ENCODE peak calls at places on chromosomes 1 and 21, in ten cellular contexts. G is BE2C, Z is Caco-2, Q is stomach, V is mammary epithelial cell, M is heart right ventricle, O is psoas muscle, T is tibial nerve, K is pancreas, B is ovary. R is an unnamed sample.

GRCh38 chr1:178353524-178353923 is 143.2 kb downstream of the CLEC20A start:
- DNase-seq in T (no peak), K (no peak), Q (no peak), M (no peak), O (no peak), G (no peak), B (no peak), Z (no peak), V (no peak), R (no peak)

GRCh38 chr21:46661211-46661625 is 25.7 kb downstream of the PRMT2 start:
- DNase-seq in B (peak; percentile 63), K (peak; percentile 44), Z (no peak), Q (peak; percentile 40), T (peak; percentile 43), V (peak; percentile 43), O (peak; percentile 80), M (peak; percentile 65), G (peak; percentile 70), R (no peak)

GRCh38 chr21:43869486-43870325 is 4.7 kb downstream of the AGPAT3 start:
- DNase-seq in Z (no peak), M (no peak), K (no peak), T (no peak), V (no peak), B (no peak), O (no peak), Q (no peak), G (no peak), R (no peak)

GRCh38 chr1:1421147-1421906 is at the start of gene ANKRD65:
- DNase-seq in B (no peak), M (no peak), K (peak; percentile 38), O (peak; percentile 70), T (no peak), Z (no peak), V (peak; percentile 74), Q (no peak), G (no peak), R (no peak)

GRCh38 chr1:19450811-19451564 is 34.4 kb downstream of the CAPZB start:
- DNase-seq in Z (no peak), B (peak; percentile 58), G (no peak), M (no peak), V (peak; percentile 90), T (no peak), O (no peak), Q (no peak), K (no peak), R (no peak)

GRCh38 chr1:179803916-179804315 is 60.8 kb downstream of the FAM163A start:
- DNase-seq in T (no peak), B (no peak), K (no peak), Z (no peak), Q (no peak), O (no peak), M (no peak), G (no peak), V (no peak), R (no peak)

GRCh38 chr1:32063261-32063681 is 9.5 kb upstream of the TMEM39B start:
- DNase-seq in B (no peak), Q (no peak), M (no peak), K (no peak), V (peak; percentile 38), T (no peak), O (no peak), Z (no peak), G (peak; percentile 16), R (no peak)

GRCh38 chr1:58815069-58815679 is 31.3 kb upstream of the JUN start:
- DNase-seq in O (peak; percentile 90), Q (peak; percentile 92), M (peak; percentile 85), K (peak; percentile 88), Z (peak; percentile 87), G (no peak), V (peak; percentile 85), B (peak; percentile 77), T (peak; percentile 67), R (peak; percentile 58)

GRCh38 chr1:171653796-171654704 is 1.6 kb upstream of the MYOC start:
- DNase-seq in M (no peak), Q (no peak), B (peak; percentile 24), K (no peak), T (no peak), V (no peak), Z (no peak), G (no peak), O (no peak), R (no peak)

GRCh38 chr1:94061513-94062443 is 59.2 kb downstream of the ABCA4 start:
- DNase-seq in Z (peak; percentile 86), M (peak; percentile 53), B (peak; percentile 57), K (peak; percentile 56), Q (peak; percentile 76), G (peak; percentile 67), T (peak; percentile 56), V (peak; percentile 47), O (peak; percentile 73), R (no peak)

GRCh38 chr21:42705746-42706374 is 52.4 kb downstream of the PDE9A start:
- DNase-seq in T (no peak), V (no peak), M (no peak), Z (no peak), Q (no peak), B (no peak), K (no peak), G (no peak), O (no peak), R (no peak)

GRCh38 chr21:42704861-42705260 is 51.4 kb downstream of the PDE9A start:
- DNase-seq in M (no peak), O (no peak), B (no peak), Z (no peak), G (no peak), V (no peak), Q (no peak), T (no peak), K (no peak), R (no peak)

GRCh38 chr21:42707207-42707830 is 53.9 kb downstream of the PDE9A start:
- DNase-seq in G (no peak), O (no peak), T (no peak), B (no peak), K (no peak), V (no peak), M (no peak), Z (no peak), Q (no peak), R (no peak)

GRCh38 chr21:42705346-42705745 is 51.9 kb downstream of the PDE9A start:
- DNase-seq in K (no peak), O (no peak), B (no peak), M (no peak), V (no peak), G (no peak), Z (no peak), Q (no peak), T (no peak), R (no peak)

GRCh38 chr21:42706765-42707164 is 53.3 kb downstream of the PDE9A start:
- DNase-seq in B (no peak), M (no peak), V (no peak), O (no peak), Q (no peak), Z (no peak), G (no peak), K (no peak), T (no peak), R (no peak)
- H3K4me1 ChIP-seq in B (no peaks in the 10 kb centered on the region), M (no peaks in the 10 kb centered on the region), V (no peaks in the 10 kb centered on the region), O (no peaks in the 10 kb centered on the region), Q (no peaks in the 10 kb centered on the region), Z (no peaks in the 10 kb centered on the region), G (no peaks in the 10 kb centered on the region), K (no peaks in the 10 kb centered on the region), T (no peaks in the 10 kb centered on the region), R (no peaks in the 10 kb centered on the region)

GRCh38 chr1:150549496-150550221 is 451 bp downstream of the ADAMTSL4 start:
- DNase-seq in B (peak; percentile 62), Q (no peak), G (no peak), Z (peak; percentile 73), V (no peak), M (no peak), K (peak; percentile 58), T (no peak), O (peak; percentile 76), R (no peak)

GRCh38 chr1:150548324-150548631 is 930 bp upstream of the ADAMTSL4 start:
- DNase-seq in K (no peak), G (no peak), O (no peak), M (no peak), Z (no peak), T (no peak), B (no peak), V (no peak), Q (no peak), R (no peak)

GRCh38 chr1:150550222-150551048 is 1.2 kb downstream of the ADAMTSL4 start:
- DNase-seq in Z (peak; percentile 79), G (no peak), B (peak; percentile 72), M (no peak), V (no peak), Q (no peak), O (peak; percentile 67), T (no peak), K (no peak), R (no peak)

GRCh38 chr1:150551049-150551783 is 2.0 kb downstream of the ADAMTSL4 start:
- DNase-seq in B (no peak), V (no peak), G (no peak), M (no peak), K (no peak), Q (no peak), O (no peak), Z (no peak), T (no peak), R (no peak)

GRCh38 chr1:150548632-150549495 is at the start of gene ADAMTSL4:
- DNase-seq in V (peak; percentile 60), G (peak; percentile 70), B (peak; percentile 61), M (peak; percentile 65), O (peak; percentile 87), K (peak; percentile 65), Z (peak; percentile 74), Q (peak; percentile 72), T (no peak), R (no peak)
- H3K4me3 ChIP-seq in V (peak within 1 kb of the TSS; percentile 50), G (peak within 1 kb of the TSS; percentile 61), B (peak within 1 kb of the TSS; percentile 59), M (peak within 1 kb of the TSS; percentile 68), O (peak within 1 kb of the TSS; percentile 66), K (peak within 1 kb of the TSS; percentile 58), Z (peak within 1 kb of the TSS; percentile 82), Q (peak within 1 kb of the TSS; percentile 53), T (peak within 1 kb of the TSS; percentile 73), R (peak within 1 kb of the TSS; percentile 51)

DNA sequence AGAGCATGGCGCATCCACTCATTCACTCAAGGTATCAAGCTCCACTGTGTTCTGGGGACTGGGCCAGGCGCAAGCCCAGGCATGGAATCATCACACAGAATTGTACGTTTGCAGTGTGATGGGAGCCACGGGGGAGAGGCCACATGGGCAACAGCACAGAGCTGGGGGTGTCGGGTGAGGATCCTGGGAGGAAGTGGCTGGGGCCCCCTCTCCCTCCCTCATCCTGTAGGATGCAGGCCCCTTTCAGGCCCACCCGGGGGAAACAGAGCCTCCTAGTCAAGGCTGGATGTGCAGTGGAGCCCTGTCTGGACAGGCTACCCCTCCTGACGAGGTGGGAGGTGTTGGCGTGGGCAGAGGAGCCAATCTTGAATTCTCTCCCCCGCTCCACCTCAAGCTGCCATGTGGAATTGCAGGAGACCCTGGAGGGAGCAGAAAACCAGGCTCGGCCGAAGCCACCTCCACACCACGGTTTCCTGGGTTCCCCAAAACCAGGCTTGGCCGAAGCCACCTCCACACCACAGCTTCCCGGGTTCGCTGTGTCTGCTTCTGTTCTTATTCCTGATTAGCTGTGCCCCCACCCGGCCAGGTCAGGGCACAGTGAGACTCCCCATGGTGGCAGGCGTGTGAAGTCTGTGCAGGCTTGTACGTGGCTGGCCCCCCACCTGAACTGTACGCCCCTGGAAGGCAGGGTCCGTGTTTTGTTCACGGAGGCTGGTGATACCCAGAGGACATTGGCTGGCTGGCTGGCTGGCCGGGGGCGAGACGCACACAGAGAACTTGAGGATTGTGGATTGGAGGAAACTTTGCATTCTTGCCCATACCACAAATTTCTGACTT is 4.2 kb upstream of the C1orf174 start:
- DNase-seq in B (no peak), T (no peak), Q (no peak), O (no peak), Z (no peak), M (no peak), K (no peak), V (no peak), G (no peak), R (no peak)
- H3K4me1 ChIP-seq in B (peaks cover 4% of the 10 kb centered on the region), T (no peaks in the 10 kb centered on the region), Q (peaks cover 12% of the 10 kb centered on the region), O (peaks cover 1% of the 10 kb centered on the region), Z (no peaks in the 10 kb centered on the region), M (peaks cover 2% of the 10 kb centered on the region), K (no peaks in the 10 kb centered on the region), V (no peaks in the 10 kb centered on the region), G (no peaks in the 10 kb centered on the region), R (peaks cover 31% of the 10 kb centered on the region)

GRCh38 chr1:110184414-110184813 is 25.7 kb upstream of the KCNC4 start:
- DNase-seq in T (no peak), Q (no peak), Z (no peak), K (no peak), G (no peak), B (no peak), O (peak; percentile 28), V (no peak), M (no peak), R (no peak)
- H3K4me3 ChIP-seq in T (no peak overlapping the region), Q (no peak overlapping the region), Z (no peak overlapping the region), K (no peak overlapping the region), G (no peak overlapping the region), B (no peak overlapping the region), O (no peak overlapping the region), V (no peak overlapping the region), M (no peak overlapping the region), R (no peak overlapping the region)

R was measured in effector memory CD4-positive, alpha-beta T cell.